ENCODE peak calls at places on chromosomes 11 and 22, in six cellular contexts. P, T, M, K, F and A are unnamed samples.

GRCh38 chr11:132586801-132587200 is 945.5 kb downstream of the OPCML start:
- DNase-seq in P (no peak), T (no peak), M (peak), K (no peak), F (no peak), A (no peak)

GRCh38 chr22:42697542-42698013 is 23.1 kb downstream of the A4GALT start:
- DNase-seq in P (peak), T (no peak), M (peak), K (no peak), F (peak), A (peak)

GRCh38 chr22:23119492-23120414 is 22.0 kb downstream of the RSPH14 start:
- DNase-seq in P (no peak), T (no peak), M (no peak), K (peak), F (no peak), A (no peak)

GRCh38 chr11:120883404-120884135 is 140.3 kb upstream of the TBCEL start:
- DNase-seq in P (no peak), T (no peak), M (peak), K (no peak), F (no peak), A (no peak)

GRCh38 chr11:1335811-1336761 is 26.7 kb upstream of the TOLLIP start:
- DNase-seq in P (no peak), T (peak), M (peak), K (peak), F (peak), A (peak)

GRCh38 chr11:1784761-1785650 is 21.3 kb upstream of the CTSD start:
- DNase-seq in P (no peak), T (no peak), M (no peak), K (no peak), F (no peak), A (no peak)

GRCh38 chr22:38415561-38416321 is 39.3 kb downstream of the KCNJ4 start:
- DNase-seq in P (no peak), T (no peak), M (no peak), K (no peak), F (peak), A (no peak)

GRCh38 chr22:50731811-50732624 is 6.0 kb upstream of the ACR start:
- DNase-seq in P (peak), T (no peak), M (peak), K (peak), F (peak), A (peak)

GRCh38 chr11:64687204-64687603 is 35.8 kb downstream of the NRXN2 start:
- DNase-seq in P (no peak), T (no peak), M (no peak), K (no peak), F (peak), A (no peak)

GRCh38 chr11:128908391-128909246 is 17.5 kb downstream of the KCNJ5 start:
- DNase-seq in P (peak), T (no peak), M (peak), K (no peak), F (no peak), A (peak)

GRCh38 chr11:18392434-18393321 is 1.7 kb upstream of the LDHA start:
- DNase-seq in P (no peak), T (no peak), M (no peak), K (no peak), F (no peak), A (no peak)

GRCh38 chr22:20507253-20508066 is at the start of gene MED15:
- DNase-seq in P (peak), T (peak), M (peak), K (peak), F (peak), A (no peak)

GRCh38 chr22:45680932-45681700 is 9.5 kb downstream of the ATXN10 start:
- DNase-seq in P (peak), T (no peak), M (peak), K (no peak), F (no peak), A (no peak)

GRCh38 chr11:73185680-73186293 is 32.3 kb upstream of the P2RY2 start:
- DNase-seq in P (peak), T (no peak), M (peak), K (no peak), F (no peak), A (peak)

GRCh38 chr22:39364646-39365405 is 15.0 kb downstream of the SYNGR1 start:
- DNase-seq in P (no peak), T (no peak), M (peak), K (no peak), F (no peak), A (no peak)

GRCh38 chr22:48705159-48705916 is 1122.3 kb downstream of the BRD1 start:
- DNase-seq in P (no peak), T (no peak), M (no peak), K (no peak), F (no peak), A (no peak)

GRCh38 chr11:120068114-120068573 is 69.8 kb downstream of the TRIM29 start:
- DNase-seq in P (no peak), T (no peak), M (peak), K (no peak), F (peak), A (peak)

GRCh38 chr11:76701701-76702100 is 31.2 kb upstream of the LRRC32 start:
- DNase-seq in P (peak), T (no peak), M (peak), K (no peak), F (no peak), A (peak)

GRCh38 chr11:69657911-69658605 is 17.1 kb downstream of the LTO1 start:
- DNase-seq in P (peak), T (no peak), M (peak), K (no peak), F (no peak), A (no peak)

GRCh38 chr11:70740475-70740825 is 342.1 kb downstream of the CTTN start:
- DNase-seq in P (no peak), T (no peak), M (no peak), K (no peak), F (no peak), A (no peak)

GRCh38 chr22:21444701-21445436 is 22.3 kb upstream of the TMEM191C start:
- DNase-seq in P (no peak), T (no peak), M (no peak), K (no peak), F (no peak), A (no peak)

GRCh38 chr11:65182258-65183170 is 786 bp downstream of the CAPN1 start:
- DNase-seq in P (peak), T (peak), M (peak), K (no peak), F (peak), A (peak)

GRCh38 chr11:73481626-73482025 is 105.4 kb downstream of the RELT start:
- DNase-seq in P (no peak), T (no peak), M (no peak), K (no peak), F (peak), A (no peak)

GRCh38 chr11:133934599-133935550 is 21.9 kb downstream of the IGSF9B start:
- DNase-seq in P (no peak), T (no peak), M (peak), K (no peak), F (peak), A (peak)

GRCh38 chr11:113378013-113378412 is 9.6 kb upstream of the ANKK1 start:
- DNase-seq in P (no peak), T (no peak), M (no peak), K (no peak), F (peak), A (no peak)

GRCh38 chr11:790721-791564 is 1.1 kb upstream of the CEND1 start:
- DNase-seq in P (no peak), T (no peak), M (peak), K (no peak), F (peak), A (peak)

GRCh38 chr11:3856856-3857553 is 1.5 kb downstream of the STIM1 start:
- DNase-seq in P (no peak), T (no peak), M (no peak), K (no peak), F (no peak), A (no peak)

GRCh38 chr22:45906946-45907345 is 70.0 kb downstream of the WNT7B start:
- DNase-seq in P (no peak), T (no peak), M (no peak), K (no peak), F (no peak), A (no peak)

GRCh38 chr11:99098258-99098657 is 77.5 kb downstream of the CNTN5 start:
- DNase-seq in P (no peak), T (no peak), M (no peak), K (no peak), F (peak), A (no peak)

GRCh38 chr11:47786373-47786772 is 19.2 kb upstream of the FNBP4 start:
- DNase-seq in P (no peak), T (no peak), M (no peak), K (no peak), F (no peak), A (no peak)

GRCh38 chr11:74123008-74123448 is 47.8 kb downstream of the C2CD3 start:
- DNase-seq in P (no peak), T (no peak), M (peak), K (no peak), F (peak), A (no peak)

GRCh38 chr11:116696381-116696941 is 76.3 kb downstream of the BUD13 start:
- DNase-seq in P (no peak), T (no peak), M (peak), K (no peak), F (peak), A (peak)

GRCh38 chr22:18000441-18001039 is 23.8 kb downstream of the MICAL3 start:
- DNase-seq in P (peak), T (no peak), M (peak), K (peak), F (peak), A (no peak)

GRCh38 chr11:35962373-35963138 is 18.7 kb downstream of the LDLRAD3 start:
- DNase-seq in P (no peak), T (no peak), M (no peak), K (no peak), F (peak), A (no peak)

GRCh38 chr22:26610072-26610958 is 7.5 kb downstream of the CRYBB1 start:
- DNase-seq in P (peak), T (no peak), M (peak), K (peak), F (no peak), A (peak)

GRCh38 chr11:105273660-105274280 is 134.2 kb upstream of the CARD18 start:
- DNase-seq in P (no peak), T (no peak), M (no peak), K (no peak), F (no peak), A (no peak)

GRCh38 chr22:31618471-31619176 is 43.4 kb downstream of the PISD start:
- DNase-seq in P (no peak), T (no peak), M (no peak), K (no peak), F (no peak), A (no peak)

GRCh38 chr11:68214173-68215086 is 1.3 kb upstream of the KMT5B start:
- DNase-seq in P (peak), T (no peak), M (no peak), K (no peak), F (peak), A (no peak)